ENCODE peak calls at places on chromosomes 13 and 19, in six cellular contexts. One of them, this sample, is unnamed. For H3K4me1, the result is how much of the 10 kb centered on the place peaks cover.

GRCh38 chr19:13018037-13018914 is 23.0 kb downstream of the NFIX start:
- DNase-seq in IMR-90: peak
- DNase-seq in neuronal stem cell: no peak
- DNase-seq in H9: peak
- DNase-seq in H1: no peak
- DNase-seq in trophoblast cell: no peak
- DNase-seq in this sample: no peak

GRCh38 chr19:16143399-16144215 is at the start of gene HSH2D:
- DNase-seq in IMR-90: no peak
- DNase-seq in neuronal stem cell: no peak
- DNase-seq in H9: peak
- DNase-seq in H1: peak
- DNase-seq in trophoblast cell: peak
- DNase-seq in this sample: no peak

GRCh38 chr13:24660023-24660806 is 20.0 kb upstream of the ATP12A start:
- DNase-seq in IMR-90: no peak
- DNase-seq in neuronal stem cell: no peak
- DNase-seq in H9: no peak
- DNase-seq in H1: no peak
- DNase-seq in trophoblast cell: peak
- DNase-seq in this sample: peak

GRCh38 chr19:33705090-33705847 is 83.5 kb downstream of the CHST8 start:
- DNase-seq in IMR-90: no peak
- DNase-seq in neuronal stem cell: no peak
- DNase-seq in H9: no peak
- DNase-seq in H1: no peak
- DNase-seq in trophoblast cell: no peak
- DNase-seq in this sample: no peak

GRCh38 chr19:10344780-10345179 is 5.4 kb upstream of the ICAM3 start:
- DNase-seq in IMR-90: peak
- DNase-seq in neuronal stem cell: no peak
- DNase-seq in H9: no peak
- DNase-seq in H1: no peak
- DNase-seq in trophoblast cell: peak
- DNase-seq in this sample: no peak

GRCh38 chr19:57096640-57097361 is 23.0 kb upstream of the USP29 start:
- DNase-seq in IMR-90: no peak
- DNase-seq in neuronal stem cell: no peak
- DNase-seq in H9: no peak
- DNase-seq in H1: no peak
- DNase-seq in trophoblast cell: peak
- DNase-seq in this sample: no peak

GRCh38 chr13:49220035-49220855 is at the start of gene MLNR:
- DNase-seq in IMR-90: no peak
- DNase-seq in neuronal stem cell: peak
- DNase-seq in H9: peak
- DNase-seq in H1: peak
- DNase-seq in trophoblast cell: no peak
- DNase-seq in this sample: peak

GRCh38 chr19:55536366-55536765 is 567 bp downstream of the SBK2 start:
- DNase-seq in IMR-90: no peak
- DNase-seq in neuronal stem cell: no peak
- DNase-seq in H9: no peak
- DNase-seq in H1: no peak
- DNase-seq in trophoblast cell: no peak
- DNase-seq in this sample: no peak

GRCh38 chr13:31846182-31846938 is 107.0 kb downstream of the RXFP2 start:
- DNase-seq in IMR-90: peak
- DNase-seq in neuronal stem cell: peak
- DNase-seq in H9: peak
- DNase-seq in H1: peak
- DNase-seq in trophoblast cell: peak
- DNase-seq in this sample: peak

GRCh38 chr13:21458457-21458815 is 667 bp downstream of the ZDHHC20 start:
- DNase-seq in IMR-90: no peak
- DNase-seq in neuronal stem cell: no peak
- DNase-seq in H9: peak
- DNase-seq in H1: peak
- DNase-seq in trophoblast cell: peak
- DNase-seq in this sample: no peak

GRCh38 chr19:17743874-17744273 is 7.4 kb upstream of the FCHO1 start:
- DNase-seq in IMR-90: peak
- DNase-seq in neuronal stem cell: no peak
- DNase-seq in H9: no peak
- DNase-seq in H1: no peak
- DNase-seq in trophoblast cell: no peak
- DNase-seq in this sample: peak

GRCh38 chr19:40219721-40220276 is 1.6 kb upstream of the TTC9B start:
- DNase-seq in IMR-90: peak
- DNase-seq in neuronal stem cell: no peak
- DNase-seq in H9: no peak
- DNase-seq in H1: no peak
- DNase-seq in trophoblast cell: no peak
- DNase-seq in this sample: peak

GRCh38 chr19:38661996-38662395 is 14.5 kb downstream of the ACTN4 start:
- DNase-seq in IMR-90: no peak
- DNase-seq in neuronal stem cell: no peak
- DNase-seq in H9: no peak
- DNase-seq in H1: no peak
- DNase-seq in trophoblast cell: peak
- DNase-seq in this sample: no peak

GRCh38 chr13:57345526-57345925 is 178.5 kb downstream of the PRR20E start:
- DNase-seq in IMR-90: no peak
- DNase-seq in neuronal stem cell: no peak
- DNase-seq in H9: no peak
- DNase-seq in H1: no peak
- DNase-seq in trophoblast cell: peak
- DNase-seq in this sample: no peak

GRCh38 chr13:78045916-78046315 is 127.3 kb upstream of the EDNRB start:
- DNase-seq in IMR-90: no peak
- DNase-seq in neuronal stem cell: no peak
- DNase-seq in H9: no peak
- DNase-seq in H1: no peak
- DNase-seq in trophoblast cell: no peak
- DNase-seq in this sample: no peak

GRCh38 chr19:29271341-29271740 is 58.4 kb upstream of the UQCRFS1 start:
- DNase-seq in IMR-90: no peak
- DNase-seq in neuronal stem cell: no peak
- DNase-seq in H9: no peak
- DNase-seq in H1: no peak
- DNase-seq in trophoblast cell: no peak
- DNase-seq in this sample: no peak

GRCh38 chr19:10417598-10418280 is 2.6 kb upstream of the PDE4A start:
- DNase-seq in IMR-90: no peak
- DNase-seq in neuronal stem cell: no peak
- DNase-seq in H9: peak
- DNase-seq in H1: peak
- DNase-seq in trophoblast cell: no peak
- DNase-seq in this sample: no peak

GRCh38 chr13:44188257-44188656 is 185.4 kb upstream of the SERP2 start:
- DNase-seq in IMR-90: peak
- DNase-seq in neuronal stem cell: no peak
- DNase-seq in H9: no peak
- DNase-seq in H1: no peak
- DNase-seq in trophoblast cell: peak
- DNase-seq in this sample: peak

DNA sequence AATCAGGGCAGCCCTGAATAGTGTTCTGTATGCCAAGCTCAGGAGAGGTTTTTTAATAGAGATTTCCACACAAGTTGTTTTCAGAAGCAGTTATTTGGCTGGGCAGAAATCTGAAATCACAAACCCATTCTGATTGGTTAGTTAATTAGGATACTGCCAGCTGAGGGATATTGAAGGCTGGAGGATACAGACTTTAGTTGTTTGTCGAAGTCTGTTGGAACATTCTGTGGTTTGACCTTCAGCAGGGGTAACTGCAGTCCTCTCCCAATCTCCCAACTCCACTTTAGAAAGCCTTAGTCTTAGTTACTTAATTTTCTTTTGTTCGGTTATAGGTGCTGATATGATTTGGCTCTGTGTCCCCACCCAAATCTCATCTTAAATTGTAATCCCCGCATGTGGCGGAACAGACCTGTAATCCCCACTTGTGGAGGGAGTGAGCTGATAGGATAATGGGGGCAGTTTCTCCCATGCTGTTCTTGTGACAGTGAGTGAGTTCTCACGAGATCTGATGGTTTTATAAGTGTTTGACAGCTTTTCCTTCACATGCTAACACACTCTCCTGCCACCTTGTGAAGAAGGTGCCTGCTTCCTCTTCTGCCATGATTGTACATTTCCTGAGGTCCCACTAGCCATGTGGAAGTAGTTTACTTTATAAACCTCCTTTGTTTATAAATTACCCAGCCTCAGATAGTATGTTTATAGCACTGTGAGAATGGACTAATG is 169.2 kb downstream of the GPC5 start:
- DNase-seq in IMR-90: no peak
- DNase-seq in neuronal stem cell: no peak
- DNase-seq in H9: no peak
- DNase-seq in H1: no peak
- DNase-seq in trophoblast cell: no peak
- DNase-seq in this sample: peak
- H3K14ac ChIP-seq in IMR-90: no peak
- H3K14ac ChIP-seq in neuronal stem cell: no peak
- H3K14ac ChIP-seq in H9: no peak
- H3K14ac ChIP-seq in H1: no peak
- H3K14ac ChIP-seq in trophoblast cell: no peak
- H3K14ac ChIP-seq in this sample: no peak

GRCh38 chr13:110448677-110449076 is 112.8 kb downstream of the RAB20 start:
- DNase-seq in IMR-90: no peak
- DNase-seq in neuronal stem cell: no peak
- DNase-seq in H9: no peak
- DNase-seq in H1: no peak
- DNase-seq in trophoblast cell: no peak
- DNase-seq in this sample: no peak
- H3K4me1 ChIP-seq in IMR-90: under half
- H3K4me1 ChIP-seq in neuronal stem cell: under half
- H3K4me1 ChIP-seq in H9: under half
- H3K4me1 ChIP-seq in H1: under half
- H3K4me1 ChIP-seq in trophoblast cell: under half
- H3K4me1 ChIP-seq in this sample: under half

DNA sequence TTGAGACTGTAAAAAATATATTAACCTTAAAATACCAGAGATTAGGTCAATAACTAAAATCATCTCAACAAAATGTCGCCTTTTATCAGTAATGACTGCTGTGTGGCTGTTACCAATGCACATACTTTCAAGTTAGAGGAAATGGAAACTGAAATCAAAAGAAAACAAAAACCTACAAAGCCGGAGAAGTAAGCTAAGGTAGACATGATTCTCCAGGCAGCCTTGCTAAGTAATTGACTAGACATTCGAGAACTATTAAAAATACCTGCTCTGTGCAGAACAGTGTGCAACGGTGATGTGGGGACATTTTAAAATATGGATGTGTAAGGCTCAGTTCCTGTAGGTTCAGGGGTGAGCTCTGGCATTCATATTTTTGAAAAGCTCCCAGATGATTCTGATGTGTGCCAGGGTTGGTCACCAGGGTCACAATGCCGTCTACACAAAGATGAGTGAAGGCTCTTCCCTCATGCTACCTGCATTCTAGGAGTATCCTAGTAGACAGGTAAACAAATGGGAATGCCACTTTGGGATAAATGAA is 613 bp upstream of the EPSTI1 start:
- DNase-seq in IMR-90: no peak
- DNase-seq in neuronal stem cell: no peak
- DNase-seq in H9: no peak
- DNase-seq in H1: no peak
- DNase-seq in trophoblast cell: peak
- DNase-seq in this sample: no peak
- H3K14ac ChIP-seq in IMR-90: peak
- H3K14ac ChIP-seq in neuronal stem cell: no peak
- H3K14ac ChIP-seq in H9: no peak
- H3K14ac ChIP-seq in H1: no peak
- H3K14ac ChIP-seq in trophoblast cell: no peak
- H3K14ac ChIP-seq in this sample: no peak

GRCh38 chr19:1214862-1215731 is 9.5 kb downstream of the STK11 start:
- DNase-seq in IMR-90: no peak
- DNase-seq in neuronal stem cell: no peak
- DNase-seq in H9: no peak
- DNase-seq in H1: no peak
- DNase-seq in trophoblast cell: peak
- DNase-seq in this sample: no peak
- H3K4me1 ChIP-seq in IMR-90: under half
- H3K4me1 ChIP-seq in neuronal stem cell: under half
- H3K4me1 ChIP-seq in H9: under half
- H3K4me1 ChIP-seq in H1: under half
- H3K4me1 ChIP-seq in trophoblast cell: under half
- H3K4me1 ChIP-seq in this sample: half or more

DNA sequence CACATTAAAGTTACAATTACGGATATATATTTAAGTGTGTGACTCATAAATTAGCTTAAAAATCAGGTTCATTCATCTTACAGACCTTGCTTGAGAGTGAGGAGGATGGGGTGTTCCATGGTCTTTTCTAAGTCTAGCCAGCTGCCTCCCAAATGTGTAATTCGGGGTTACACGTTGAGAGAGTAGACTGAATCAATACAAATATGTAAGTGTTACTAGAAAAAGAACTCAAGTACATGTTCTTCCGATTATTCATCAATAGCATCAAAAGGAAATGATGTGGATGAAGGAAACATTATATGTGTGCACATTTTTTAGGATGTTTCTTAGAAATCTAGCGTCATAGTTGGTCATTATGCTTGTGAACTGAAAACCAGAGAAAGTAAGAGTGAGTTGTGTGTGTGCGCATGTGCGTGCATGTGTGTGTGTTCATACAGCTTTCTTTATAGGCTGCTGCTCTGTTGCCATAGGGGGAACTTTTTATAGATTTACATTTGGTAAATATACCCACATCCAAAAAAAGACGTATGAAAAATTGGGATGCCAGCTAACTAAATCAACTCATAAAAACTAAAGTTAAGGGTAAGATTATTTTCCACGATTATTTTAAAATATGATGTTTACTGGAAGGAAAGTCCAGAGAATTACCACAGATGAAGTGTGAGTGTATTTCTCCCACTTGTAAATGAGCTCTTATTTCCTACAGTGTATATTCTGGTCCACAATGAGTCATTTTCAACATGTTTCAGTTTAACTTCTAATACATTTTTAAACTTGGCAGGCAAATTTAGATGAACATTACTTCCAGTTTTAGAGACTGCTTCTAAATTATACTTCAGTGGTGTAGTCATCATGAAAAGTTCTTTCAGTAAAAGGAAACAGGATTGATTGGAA is 82.5 kb downstream of the PIBF1 start:
- DNase-seq in IMR-90: peak
- DNase-seq in neuronal stem cell: no peak
- DNase-seq in H9: no peak
- DNase-seq in H1: no peak
- DNase-seq in trophoblast cell: no peak
- DNase-seq in this sample: peak
- H3K14ac ChIP-seq in IMR-90: no peak
- H3K14ac ChIP-seq in neuronal stem cell: no peak
- H3K14ac ChIP-seq in H9: no peak
- H3K14ac ChIP-seq in H1: no peak
- H3K14ac ChIP-seq in trophoblast cell: no peak
- H3K14ac ChIP-seq in this sample: no peak

DNA sequence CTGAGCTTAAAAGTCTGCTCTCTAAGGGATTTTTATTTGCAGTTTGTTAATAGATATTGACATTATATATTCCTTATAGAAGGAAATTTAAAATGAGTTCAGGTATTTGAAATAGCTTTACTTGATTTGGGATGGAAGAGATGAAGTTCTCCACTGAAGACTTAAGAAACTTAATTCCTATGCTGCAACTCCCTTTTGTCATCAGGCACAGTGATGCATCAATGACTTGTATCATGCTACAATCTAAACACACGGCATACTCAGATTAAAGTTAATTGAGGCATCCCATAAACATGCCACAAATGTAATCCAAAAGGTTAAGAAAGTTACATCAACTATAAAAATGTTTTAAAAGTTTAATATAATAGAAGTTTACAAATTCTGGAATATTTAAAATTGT is 109.0 kb downstream of the STARD13 start:
- DNase-seq in IMR-90: peak
- DNase-seq in neuronal stem cell: no peak
- DNase-seq in H9: no peak
- DNase-seq in H1: no peak
- DNase-seq in trophoblast cell: no peak
- DNase-seq in this sample: no peak
- H3K4me1 ChIP-seq in IMR-90: under half
- H3K4me1 ChIP-seq in neuronal stem cell: under half
- H3K4me1 ChIP-seq in H9: under half
- H3K4me1 ChIP-seq in H1: under half
- H3K4me1 ChIP-seq in trophoblast cell: under half
- H3K4me1 ChIP-seq in this sample: under half